ENCODE peak calls at places on chromosome 6, in five cellular contexts. R is right lobe of liver, O is Peyer's patch, Q is PC-3, T is lower lobe of right lung. K is an unnamed sample. For H3K9me3, the result is how much of the 10 kb centered on the place peaks cover.

GRCh38 chr6:52649521-52649920 is 21.4 kb upstream of the TMEM14A start:
- DNase-seq in Q (no peak), O (no peak), R (no peak), T (no peak), K (no peak)

GRCh38 chr6:63644668-63645326 is 9.2 kb downstream of the PHF3 start:
- DNase-seq in Q (no peak), T (no peak), R (no peak), O (no peak), K (no peak)

GRCh38 chr6:80163754-80164187 is 57.3 kb downstream of the BCKDHB start:
- DNase-seq in T (no peak), R (no peak), O (no peak), Q (peak), K (no peak)

GRCh38 chr6:31834367-31834703 is 6.8 kb downstream of the HSPA1B start:
- DNase-seq in O (peak), Q (peak), T (peak), R (peak), K (no peak)

GRCh38 chr6:46221221-46221793 is 50.5 kb upstream of the ENPP5 start:
- DNase-seq in R (no peak), T (no peak), Q (peak), O (no peak), K (no peak)

GRCh38 chr6:148947621-148948444 is 201.0 kb downstream of the UST start:
- DNase-seq in Q (peak), T (peak), R (peak), O (peak), K (peak)

GRCh38 chr6:120186080-120186479 is 836.5 kb upstream of the MAN1A1 start:
- DNase-seq in R (no peak), T (no peak), Q (no peak), O (no peak), K (no peak)

GRCh38 chr6:121531658-121532167 is 96.3 kb downstream of the GJA1 start:
- DNase-seq in Q (no peak), T (no peak), O (no peak), R (no peak), K (no peak)

GRCh38 chr6:21885101-21885500 is 291.6 kb downstream of the SOX4 start:
- DNase-seq in O (no peak), R (no peak), T (no peak), Q (no peak), K (no peak)

DNA sequence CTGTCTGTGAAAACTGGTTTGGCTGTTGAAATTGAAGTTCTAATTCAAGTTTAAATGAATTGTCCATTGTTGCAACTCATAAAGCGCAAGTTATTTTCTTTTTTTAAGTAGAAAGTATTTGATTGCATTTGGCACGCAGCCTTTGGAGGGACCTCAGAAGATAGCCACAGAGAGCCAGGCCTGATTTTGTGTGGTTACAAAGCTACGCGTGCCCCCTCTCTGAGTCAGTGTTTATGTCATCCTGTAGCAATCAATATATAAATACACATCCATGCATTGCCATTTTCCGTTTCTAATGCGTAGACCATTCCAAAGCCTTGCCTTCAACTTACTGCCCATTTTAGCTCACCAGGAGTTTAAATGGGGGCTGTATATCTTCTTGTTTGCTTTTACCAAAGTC is 173.2 kb downstream of the TMEM242 start:
- DNase-seq in O (no peak), Q (peak), T (no peak), R (no peak), K (no peak)
- H3K27ac ChIP-seq in O (no peak), Q (peak), T (no peak), R (no peak), K (peak)

GRCh38 chr6:158718431-158719126 is 68.7 kb downstream of the SYTL3 start:
- DNase-seq in Q (peak), R (no peak), T (no peak), O (peak), K (no peak)
- TF ChIP-seq CTCF in Q (peak), R (peak), T (peak), O (peak), K (peak)

GRCh38 chr6:23282243-23283021 is 713.1 kb downstream of the HDGFL1 start:
- DNase-seq in R (no peak), O (no peak), T (no peak), Q (no peak), K (no peak)
- H3K9me3 ChIP-seq in R (under half), O (under half), T (under half), Q (under half), K (under half)

DNA sequence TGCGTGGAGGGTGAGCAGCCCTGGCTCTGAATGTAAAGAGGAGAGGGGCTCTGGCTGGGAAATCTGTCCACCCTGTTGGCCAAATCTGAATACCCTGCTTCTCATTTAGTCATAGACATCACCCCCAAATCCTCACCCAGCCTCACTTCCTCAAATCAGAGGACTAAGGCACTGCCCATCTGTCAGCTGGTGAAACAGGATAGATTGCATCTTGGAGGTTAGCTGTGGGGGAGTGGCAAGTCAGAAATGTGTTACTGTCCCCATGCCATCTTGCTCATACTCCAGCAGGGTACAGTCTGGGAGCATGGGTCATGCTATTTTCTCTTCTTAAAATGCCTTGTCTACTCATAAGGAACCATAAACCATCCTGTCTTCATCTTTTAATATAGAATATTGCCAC is 9.5 kb upstream of the DTNBP1 start:
- DNase-seq in Q (peak), O (no peak), T (no peak), R (no peak), K (no peak)
- H3K27ac ChIP-seq in Q (no peak), O (no peak), T (no peak), R (no peak), K (no peak)

DNA sequence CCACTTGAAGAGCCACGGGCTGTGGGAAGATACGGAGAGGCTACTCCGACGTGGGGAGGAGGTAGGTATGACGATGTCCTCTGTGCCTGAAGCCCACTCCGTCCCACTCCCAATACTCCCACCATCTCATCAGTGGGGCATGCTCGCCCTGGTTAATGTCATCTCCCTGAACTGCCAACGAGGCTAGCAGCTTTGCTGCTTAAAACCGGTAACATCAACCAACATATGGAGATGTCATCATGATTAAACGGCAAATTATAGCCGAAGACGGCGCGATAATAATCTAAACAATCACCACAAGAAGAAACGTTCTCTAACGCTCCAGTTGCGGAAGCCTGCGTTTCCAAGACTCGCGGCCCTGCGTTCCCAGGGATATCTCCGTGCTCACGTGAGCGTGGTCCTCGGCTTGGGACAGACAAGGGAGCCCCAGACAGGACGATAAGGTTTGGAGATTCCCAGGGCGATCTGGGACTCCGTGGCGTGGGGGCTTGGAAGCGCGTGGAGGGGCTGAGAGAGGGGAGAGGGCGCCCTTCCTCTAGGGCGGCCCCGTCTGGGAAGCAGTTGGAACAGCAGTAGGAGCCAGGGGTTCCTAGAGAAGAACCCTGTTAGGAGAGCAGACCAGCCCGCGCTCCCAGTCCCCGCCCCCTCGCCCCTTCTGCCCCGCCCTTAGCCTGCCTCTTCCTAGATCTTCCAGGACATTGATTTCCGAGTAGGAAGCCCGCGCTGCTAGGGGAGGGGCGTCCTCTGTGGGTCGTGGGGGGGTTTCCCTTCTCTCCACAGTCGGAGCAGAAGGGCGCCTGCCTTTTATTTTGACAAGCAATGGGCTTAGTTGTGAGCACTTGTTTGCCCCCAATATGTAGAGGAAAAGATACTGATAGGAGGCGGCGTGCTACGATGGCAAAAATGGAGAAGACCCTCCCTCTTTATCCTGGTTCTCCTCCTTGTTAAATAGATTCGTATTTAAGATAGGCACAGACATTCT is 10.7 kb downstream of the NRN1 start:
- DNase-seq in O (peak), R (peak), T (peak), Q (no peak), K (no peak)
- TF ChIP-seq CTCF in O (no peak), R (no peak), T (peak), Q (no peak), K (peak)

GRCh38 chr6:1313364-1313754 is 1.5 kb downstream of the FOXQ1 start:
- DNase-seq in Q (no peak), T (no peak), R (no peak), O (no peak), K (no peak)
- H3K9me3 ChIP-seq in Q (under half), T (under half), R (under half), O (under half), K (under half)

GRCh38 chr6:593907-594212 is 63.0 kb downstream of the HUS1B start:
- DNase-seq in Q (no peak), T (no peak), O (no peak), R (no peak), K (no peak)
- H3K27ac ChIP-seq in Q (no peak), T (no peak), O (no peak), R (no peak), K (no peak)

GRCh38 chr6:135090819-135091218 is 36.2 kb upstream of the HBS1L start:
- DNase-seq in Q (no peak), O (no peak), R (no peak), T (no peak), K (no peak)

GRCh38 chr6:135089901-135090300 is 35.3 kb upstream of the HBS1L start:
- DNase-seq in R (no peak), Q (no peak), O (no peak), T (no peak), K (no peak)

GRCh38 chr6:135087803-135088202 is 33.2 kb upstream of the HBS1L start:
- DNase-seq in O (no peak), R (no peak), Q (no peak), T (no peak), K (no peak)

GRCh38 chr6:135088232-135088760 is 33.7 kb upstream of the HBS1L start:
- DNase-seq in T (no peak), R (no peak), O (no peak), Q (no peak), K (no peak)

DNA sequence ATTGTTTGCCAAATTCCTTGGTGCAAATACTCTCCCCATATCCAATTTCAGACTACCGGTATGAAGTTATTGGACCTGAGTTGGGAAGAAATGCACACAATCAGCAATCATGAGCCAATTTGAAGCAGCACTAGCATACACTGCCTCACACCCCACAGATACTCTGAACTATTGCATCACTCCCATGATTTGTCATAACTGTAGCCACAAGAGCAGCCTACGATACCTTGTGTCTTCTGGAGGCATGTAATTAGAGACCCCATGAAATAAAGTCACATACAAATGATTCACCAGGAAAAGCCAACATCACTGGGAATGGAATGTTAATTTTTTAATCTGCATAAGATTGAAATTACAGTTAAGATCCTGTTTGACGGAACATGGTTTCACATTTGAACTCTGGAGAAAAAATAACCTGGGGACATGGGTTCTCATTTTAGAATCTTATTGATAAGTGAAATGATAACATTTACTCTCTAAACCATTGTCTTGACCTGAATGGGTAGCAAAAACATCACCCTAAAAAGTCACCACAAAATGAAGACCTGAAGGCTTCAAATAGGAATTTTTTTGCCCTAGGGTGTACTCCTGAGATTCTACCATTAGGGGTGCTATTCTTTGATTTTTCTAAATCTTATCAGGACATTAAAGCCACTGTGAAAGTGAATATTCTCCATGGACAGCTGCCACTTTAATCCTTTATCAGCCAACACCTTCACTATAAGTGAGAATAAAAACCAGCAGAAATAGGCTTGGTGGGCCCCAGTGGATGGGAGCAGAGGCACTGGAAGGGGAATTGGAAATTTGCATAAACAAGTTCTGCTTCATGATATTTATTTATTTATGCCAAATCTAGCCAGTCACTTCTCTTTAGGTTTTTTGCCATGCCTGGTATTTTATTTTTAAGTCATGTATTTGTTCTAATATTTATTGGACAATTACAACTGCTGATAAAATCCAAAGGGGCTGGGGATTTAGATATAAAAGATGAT is 34.5 kb upstream of the HBS1L start:
- DNase-seq in T (no peak), O (no peak), R (no peak), Q (peak), K (no peak)
- TF ChIP-seq CTCF in T (peak), O (peak), R (peak), Q (peak), K (no peak)

GRCh38 chr6:106811088-106811686 is 163.3 kb downstream of the CD24 start:
- DNase-seq in T (no peak), O (no peak), Q (no peak), R (no peak), K (no peak)
- H3K9me3 ChIP-seq in T (under half), O (under half), Q (under half), R (under half), K (under half)